ENCODE peak calls at places on chromosomes 5 and 9, in eight cellular contexts. One of them, this sample, is unnamed.

GRCh38 chr5:126801992-126802294 is 25.0 kb downstream of the LMNB1 start:
- DNase-seq in stomach: no peak
- DNase-seq in upper lobe of left lung: no peak
- DNase-seq in heart left ventricle: no peak
- DNase-seq in hepatocyte: peak
- DNase-seq in psoas muscle: no peak
- DNase-seq in cardiac muscle cell: no peak
- DNase-seq in mesendoderm: no peak
- DNase-seq in this sample: no peak

GRCh38 chr9:10396641-10397040 is 216.2 kb downstream of the PTPRD start:
- DNase-seq in stomach: no peak
- DNase-seq in upper lobe of left lung: no peak
- DNase-seq in heart left ventricle: no peak
- DNase-seq in hepatocyte: no peak
- DNase-seq in psoas muscle: no peak
- DNase-seq in cardiac muscle cell: no peak
- DNase-seq in mesendoderm: no peak
- DNase-seq in this sample: no peak

GRCh38 chr9:114691046-114691955 is 9.3 kb upstream of the TEX48 start:
- DNase-seq in stomach: no peak
- DNase-seq in upper lobe of left lung: no peak
- DNase-seq in heart left ventricle: no peak
- DNase-seq in hepatocyte: no peak
- DNase-seq in psoas muscle: no peak
- DNase-seq in cardiac muscle cell: no peak
- DNase-seq in mesendoderm: no peak
- DNase-seq in this sample: no peak

GRCh38 chr5:44002381-44002901 is 386.8 kb downstream of the FGF10 start:
- DNase-seq in stomach: peak
- DNase-seq in upper lobe of left lung: peak
- DNase-seq in heart left ventricle: no peak
- DNase-seq in hepatocyte: peak
- DNase-seq in psoas muscle: no peak
- DNase-seq in cardiac muscle cell: no peak
- DNase-seq in mesendoderm: no peak
- DNase-seq in this sample: no peak

GRCh38 chr5:171724771-171725609 is 60.6 kb upstream of the SMIM23 start:
- DNase-seq in stomach: no peak
- DNase-seq in upper lobe of left lung: no peak
- DNase-seq in heart left ventricle: peak
- DNase-seq in hepatocyte: no peak
- DNase-seq in psoas muscle: no peak
- DNase-seq in cardiac muscle cell: no peak
- DNase-seq in mesendoderm: peak
- DNase-seq in this sample: peak

GRCh38 chr5:7010578-7010977 is 297.3 kb downstream of the TENT4A start:
- DNase-seq in stomach: no peak
- DNase-seq in upper lobe of left lung: no peak
- DNase-seq in heart left ventricle: no peak
- DNase-seq in hepatocyte: peak
- DNase-seq in psoas muscle: no peak
- DNase-seq in cardiac muscle cell: peak
- DNase-seq in mesendoderm: peak
- DNase-seq in this sample: no peak

GRCh38 chr9:134208310-134208841 is 44.0 kb upstream of the RNU6ATAC start:
- DNase-seq in stomach: no peak
- DNase-seq in upper lobe of left lung: no peak
- DNase-seq in heart left ventricle: peak
- DNase-seq in hepatocyte: no peak
- DNase-seq in psoas muscle: peak
- DNase-seq in cardiac muscle cell: no peak
- DNase-seq in mesendoderm: no peak
- DNase-seq in this sample: no peak

GRCh38 chr9:101054657-101055056 is 26.1 kb downstream of the PLPPR1 start:
- DNase-seq in stomach: no peak
- DNase-seq in upper lobe of left lung: no peak
- DNase-seq in heart left ventricle: no peak
- DNase-seq in hepatocyte: no peak
- DNase-seq in psoas muscle: no peak
- DNase-seq in cardiac muscle cell: no peak
- DNase-seq in mesendoderm: peak
- DNase-seq in this sample: no peak

GRCh38 chr5:56414056-56414455 is 180.9 kb upstream of the ANKRD55 start:
- DNase-seq in stomach: no peak
- DNase-seq in upper lobe of left lung: no peak
- DNase-seq in heart left ventricle: no peak
- DNase-seq in hepatocyte: no peak
- DNase-seq in psoas muscle: no peak
- DNase-seq in cardiac muscle cell: no peak
- DNase-seq in mesendoderm: no peak
- DNase-seq in this sample: no peak

GRCh38 chr5:166370928-166371690 is 1920.3 kb upstream of the WWC1 start:
- DNase-seq in stomach: no peak
- DNase-seq in upper lobe of left lung: no peak
- DNase-seq in heart left ventricle: no peak
- DNase-seq in hepatocyte: no peak
- DNase-seq in psoas muscle: no peak
- DNase-seq in cardiac muscle cell: no peak
- DNase-seq in mesendoderm: no peak
- DNase-seq in this sample: no peak

GRCh38 chr9:94161673-94162072 is 77.4 kb downstream of the PTPDC1 start:
- DNase-seq in stomach: no peak
- DNase-seq in upper lobe of left lung: no peak
- DNase-seq in heart left ventricle: no peak
- DNase-seq in hepatocyte: no peak
- DNase-seq in psoas muscle: no peak
- DNase-seq in cardiac muscle cell: no peak
- DNase-seq in mesendoderm: no peak
- DNase-seq in this sample: no peak

GRCh38 chr9:91231619-91232018 is 130.1 kb downstream of the AUH start:
- DNase-seq in stomach: no peak
- DNase-seq in upper lobe of left lung: no peak
- DNase-seq in heart left ventricle: no peak
- DNase-seq in hepatocyte: no peak
- DNase-seq in psoas muscle: no peak
- DNase-seq in cardiac muscle cell: no peak
- DNase-seq in mesendoderm: no peak
- DNase-seq in this sample: no peak

GRCh38 chr9:38227656-38228055 is 158.6 kb upstream of the SHB start:
- DNase-seq in stomach: no peak
- DNase-seq in upper lobe of left lung: no peak
- DNase-seq in heart left ventricle: no peak
- DNase-seq in hepatocyte: peak
- DNase-seq in psoas muscle: no peak
- DNase-seq in cardiac muscle cell: no peak
- DNase-seq in mesendoderm: no peak
- DNase-seq in this sample: no peak

GRCh38 chr9:38227061-38227540 is 158.1 kb upstream of the SHB start:
- DNase-seq in stomach: no peak
- DNase-seq in upper lobe of left lung: peak
- DNase-seq in heart left ventricle: peak
- DNase-seq in hepatocyte: peak
- DNase-seq in psoas muscle: no peak
- DNase-seq in cardiac muscle cell: peak
- DNase-seq in mesendoderm: peak
- DNase-seq in this sample: no peak

GRCh38 chr9:38229830-38230155 is 160.8 kb upstream of the SHB start:
- DNase-seq in stomach: no peak
- DNase-seq in upper lobe of left lung: no peak
- DNase-seq in heart left ventricle: no peak
- DNase-seq in hepatocyte: no peak
- DNase-seq in psoas muscle: no peak
- DNase-seq in cardiac muscle cell: no peak
- DNase-seq in mesendoderm: no peak
- DNase-seq in this sample: no peak

GRCh38 chr9:38228331-38229122 is 159.5 kb upstream of the SHB start:
- DNase-seq in stomach: no peak
- DNase-seq in upper lobe of left lung: no peak
- DNase-seq in heart left ventricle: no peak
- DNase-seq in hepatocyte: peak
- DNase-seq in psoas muscle: no peak
- DNase-seq in cardiac muscle cell: no peak
- DNase-seq in mesendoderm: no peak
- DNase-seq in this sample: no peak

GRCh38 chr9:38229123-38229829 is 160.2 kb upstream of the SHB start:
- DNase-seq in stomach: no peak
- DNase-seq in upper lobe of left lung: no peak
- DNase-seq in heart left ventricle: no peak
- DNase-seq in hepatocyte: peak
- DNase-seq in psoas muscle: no peak
- DNase-seq in cardiac muscle cell: no peak
- DNase-seq in mesendoderm: peak
- DNase-seq in this sample: no peak
- H3K4me3 ChIP-seq in stomach: no peak
- H3K4me3 ChIP-seq in upper lobe of left lung: no peak
- H3K4me3 ChIP-seq in heart left ventricle: no peak
- H3K4me3 ChIP-seq in hepatocyte: no peak
- H3K4me3 ChIP-seq in psoas muscle: no peak
- H3K4me3 ChIP-seq in cardiac muscle cell: no peak
- H3K4me3 ChIP-seq in mesendoderm: no peak
- H3K4me3 ChIP-seq in this sample: no peak

DNA sequence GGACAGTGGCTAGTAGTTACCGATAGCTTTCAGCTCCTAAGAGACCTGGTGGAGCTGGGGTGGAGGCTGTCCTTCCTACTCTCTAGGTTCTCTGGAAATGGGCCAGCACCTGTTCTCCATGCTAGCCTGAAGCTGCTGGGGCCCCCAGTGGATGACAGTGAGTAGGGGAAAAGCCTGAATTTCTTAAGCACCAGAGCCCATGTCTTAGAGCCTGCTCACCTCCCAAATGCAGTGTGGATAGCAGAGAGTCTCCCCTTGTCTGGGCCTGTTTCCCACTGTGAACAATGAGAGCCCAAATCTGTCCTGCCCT is 105.8 kb downstream of the DAB2IP start:
- DNase-seq in stomach: no peak
- DNase-seq in upper lobe of left lung: no peak
- DNase-seq in heart left ventricle: no peak
- DNase-seq in hepatocyte: no peak
- DNase-seq in psoas muscle: no peak
- DNase-seq in cardiac muscle cell: no peak
- DNase-seq in mesendoderm: no peak
- DNase-seq in this sample: no peak
- H3K27ac ChIP-seq in stomach: no peak
- H3K27ac ChIP-seq in upper lobe of left lung: no peak
- H3K27ac ChIP-seq in heart left ventricle: no peak
- H3K27ac ChIP-seq in hepatocyte: no peak
- H3K27ac ChIP-seq in psoas muscle: no peak
- H3K27ac ChIP-seq in cardiac muscle cell: no peak
- H3K27ac ChIP-seq in mesendoderm: no peak
- H3K27ac ChIP-seq in this sample: no peak

DNA sequence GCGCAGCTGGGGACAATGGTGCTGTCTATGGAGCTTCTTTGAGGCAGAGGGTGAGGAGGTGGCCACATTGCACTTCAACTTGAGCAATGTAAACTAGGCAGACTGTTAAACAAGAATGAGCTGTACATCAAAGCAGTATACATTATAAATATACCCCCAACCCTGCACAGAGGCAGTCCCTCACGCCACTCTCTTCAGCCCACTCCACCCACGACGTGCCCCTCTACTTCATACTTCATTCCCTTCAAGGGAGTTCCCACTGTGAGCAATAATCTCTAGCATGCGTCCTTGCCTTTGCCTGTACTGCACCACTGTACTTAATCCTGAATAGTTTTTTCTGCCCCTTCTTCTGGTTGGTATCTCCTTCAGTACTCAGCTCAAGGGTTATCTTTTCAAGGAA is 14.4 kb downstream of the TRPM3 start:
- DNase-seq in stomach: no peak
- DNase-seq in upper lobe of left lung: no peak
- DNase-seq in heart left ventricle: no peak
- DNase-seq in hepatocyte: no peak
- DNase-seq in psoas muscle: no peak
- DNase-seq in cardiac muscle cell: no peak
- DNase-seq in mesendoderm: no peak
- DNase-seq in this sample: no peak
- H3K4me3 ChIP-seq in stomach: no peak
- H3K4me3 ChIP-seq in upper lobe of left lung: no peak
- H3K4me3 ChIP-seq in heart left ventricle: no peak
- H3K4me3 ChIP-seq in hepatocyte: no peak
- H3K4me3 ChIP-seq in psoas muscle: no peak
- H3K4me3 ChIP-seq in cardiac muscle cell: no peak
- H3K4me3 ChIP-seq in mesendoderm: no peak
- H3K4me3 ChIP-seq in this sample: no peak

GRCh38 chr5:132487841-132488555 is 2.6 kb downstream of the IRF1 start:
- DNase-seq in stomach: peak
- DNase-seq in upper lobe of left lung: peak
- DNase-seq in heart left ventricle: peak
- DNase-seq in hepatocyte: peak
- DNase-seq in psoas muscle: no peak
- DNase-seq in cardiac muscle cell: no peak
- DNase-seq in mesendoderm: no peak
- DNase-seq in this sample: peak

GRCh38 chr5:132490484-132491367 is at the start of gene IRF1:
- DNase-seq in stomach: peak
- DNase-seq in upper lobe of left lung: peak
- DNase-seq in heart left ventricle: peak
- DNase-seq in hepatocyte: peak
- DNase-seq in psoas muscle: peak
- DNase-seq in cardiac muscle cell: peak
- DNase-seq in mesendoderm: peak
- DNase-seq in this sample: peak

GRCh38 chr5:132488590-132488989 is 2.0 kb downstream of the IRF1 start:
- DNase-seq in stomach: no peak
- DNase-seq in upper lobe of left lung: no peak
- DNase-seq in heart left ventricle: no peak
- DNase-seq in hepatocyte: peak
- DNase-seq in psoas muscle: no peak
- DNase-seq in cardiac muscle cell: no peak
- DNase-seq in mesendoderm: no peak
- DNase-seq in this sample: no peak

GRCh38 chr5:132489871-132490483 is 596 bp downstream of the IRF1 start:
- DNase-seq in stomach: peak
- DNase-seq in upper lobe of left lung: peak
- DNase-seq in heart left ventricle: peak
- DNase-seq in hepatocyte: peak
- DNase-seq in psoas muscle: peak
- DNase-seq in cardiac muscle cell: peak
- DNase-seq in mesendoderm: no peak
- DNase-seq in this sample: peak

DNA sequence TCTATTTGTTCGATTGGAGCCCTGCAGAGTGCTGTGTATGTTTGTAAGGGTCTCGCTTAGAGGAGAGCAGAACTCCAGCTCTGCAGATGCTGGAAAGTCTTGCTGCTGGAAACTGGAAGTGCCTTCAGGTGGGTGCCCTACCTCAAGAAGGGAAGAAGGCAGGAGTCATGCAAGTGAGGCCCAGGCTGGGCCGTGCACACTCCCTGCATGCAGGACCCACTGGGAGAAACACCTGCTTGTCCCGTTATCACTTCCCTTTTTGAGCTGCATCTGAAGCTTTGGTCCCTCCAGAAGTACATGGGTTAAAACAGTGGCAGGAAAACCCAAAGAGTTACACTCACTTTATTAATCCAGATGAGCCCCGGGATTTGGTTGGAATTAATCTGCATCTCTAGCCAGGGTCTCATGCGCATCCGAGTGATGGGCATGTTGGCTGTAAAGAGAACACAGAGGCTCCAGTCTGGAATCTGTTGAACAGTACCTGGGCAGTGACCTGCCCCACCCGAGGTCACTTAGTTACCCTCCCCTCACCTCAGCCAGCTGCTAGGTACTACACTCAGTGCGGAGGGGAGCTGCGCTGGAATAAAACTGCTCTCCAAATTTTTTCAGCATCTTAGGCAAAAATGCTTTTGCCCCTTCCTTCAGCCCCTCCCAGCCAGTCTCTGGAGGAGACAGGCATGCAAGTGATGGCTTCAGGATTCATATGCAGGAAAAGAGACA is 1.4 kb downstream of the IRF1 start:
- DNase-seq in stomach: peak
- DNase-seq in upper lobe of left lung: peak
- DNase-seq in heart left ventricle: no peak
- DNase-seq in hepatocyte: peak
- DNase-seq in psoas muscle: no peak
- DNase-seq in cardiac muscle cell: no peak
- DNase-seq in mesendoderm: no peak
- DNase-seq in this sample: peak
- H3K27ac ChIP-seq in stomach: peak
- H3K27ac ChIP-seq in upper lobe of left lung: peak
- H3K27ac ChIP-seq in heart left ventricle: peak
- H3K27ac ChIP-seq in hepatocyte: peak
- H3K27ac ChIP-seq in psoas muscle: peak
- H3K27ac ChIP-seq in cardiac muscle cell: no peak
- H3K27ac ChIP-seq in mesendoderm: no peak
- H3K27ac ChIP-seq in this sample: no peak

This sample was measured in right atrium auricular region.